ENCODE peak calls at places on chromosome 19, in six cellular contexts. N, A, R, V, D and C are unnamed samples.

GRCh38 chr19:10797078-10797477 is 38.9 kb downstream of the TMED1 start:
- DNase-seq in N (no peak), A (peak), R (no peak), V (no peak), D (no peak), C (no peak)

GRCh38 chr19:18057557-18057956 is 29.2 kb downstream of the IL12RB1 start:
- DNase-seq in N (peak), A (no peak), R (no peak), V (no peak), D (no peak), C (no peak)

GRCh38 chr19:38830039-38830733 is 1.4 kb downstream of the ECH1 start:
- DNase-seq in N (peak), A (no peak), R (no peak), V (peak), D (no peak), C (no peak)

GRCh38 chr19:5154129-5154798 is 185.4 kb downstream of the KDM4B start:
- DNase-seq in N (peak), A (no peak), R (no peak), V (no peak), D (no peak), C (no peak)

GRCh38 chr19:55368701-55369563 is 1.3 kb downstream of the IL11 start:
- DNase-seq in N (no peak), A (no peak), R (no peak), V (peak), D (no peak), C (peak)

GRCh38 chr19:56383826-56384605 is 9.3 kb downstream of the ZNF582 start:
- DNase-seq in N (no peak), A (no peak), R (no peak), V (peak), D (no peak), C (no peak)

GRCh38 chr19:6378498-6378897 is 2.8 kb upstream of the PSPN start:
- DNase-seq in N (no peak), A (no peak), R (no peak), V (no peak), D (no peak), C (no peak)

GRCh38 chr19:17513801-17514200 is 2.4 kb downstream of the PGLS start:
- DNase-seq in N (no peak), A (no peak), R (no peak), V (no peak), D (no peak), C (no peak)

GRCh38 chr19:54162241-54162805 is 2.8 kb upstream of the LENG1 start:
- DNase-seq in N (peak), A (peak), R (no peak), V (peak), D (no peak), C (peak)

GRCh38 chr19:19227217-19227616 is 15.5 kb downstream of the NCAN start:
- DNase-seq in N (no peak), A (no peak), R (no peak), V (no peak), D (no peak), C (no peak)

GRCh38 chr19:36258028-36258875 is 43.3 kb downstream of the ZNF146 start:
- DNase-seq in N (no peak), A (no peak), R (no peak), V (no peak), D (no peak), C (no peak)

GRCh38 chr19:48795855-48796142 is 15.0 kb downstream of the BCAT2 start:
- DNase-seq in N (no peak), A (no peak), R (no peak), V (no peak), D (no peak), C (no peak)

GRCh38 chr19:17881701-17882100 is 10.0 kb downstream of the SLC5A5 start:
- DNase-seq in N (no peak), A (no peak), R (no peak), V (no peak), D (no peak), C (no peak)

GRCh38 chr19:55461974-55462628 is 659 bp upstream of the ISOC2 start:
- DNase-seq in N (peak), A (no peak), R (no peak), V (peak), D (no peak), C (no peak)

GRCh38 chr19:57078802-57079201 is 41.0 kb upstream of the USP29 start:
- DNase-seq in N (no peak), A (no peak), R (no peak), V (no peak), D (no peak), C (no peak)

GRCh38 chr19:37572203-37572602 is 22.4 kb downstream of the ZNF571 start:
- DNase-seq in N (peak), A (no peak), R (no peak), V (peak), D (no peak), C (no peak)

GRCh38 chr19:22612316-22612715 is 21.8 kb upstream of the ZNF492 start:
- DNase-seq in N (no peak), A (no peak), R (no peak), V (no peak), D (no peak), C (no peak)

GRCh38 chr19:54317108-54317964 is 4.4 kb upstream of the LILRA5 start:
- DNase-seq in N (no peak), A (no peak), R (no peak), V (no peak), D (no peak), C (no peak)

GRCh38 chr19:50725218-50725931 is 2.2 kb downstream of the CLEC11A start:
- DNase-seq in N (no peak), A (no peak), R (no peak), V (no peak), D (no peak), C (no peak)

GRCh38 chr19:1105873-1106840 is 2.4 kb downstream of the GPX4 start:
- DNase-seq in N (no peak), A (no peak), R (no peak), V (no peak), D (no peak), C (no peak)

GRCh38 chr19:1106841-1107654 is 3.3 kb downstream of the GPX4 start:
- DNase-seq in N (peak), A (no peak), R (no peak), V (peak), D (no peak), C (no peak)

GRCh38 chr19:32909257-32909656 is 39.7 kb upstream of the SLC7A9 start:
- DNase-seq in N (no peak), A (no peak), R (no peak), V (no peak), D (no peak), C (no peak)

GRCh38 chr19:32976223-32976805 is 4.3 kb downstream of the FAAP24 start:
- DNase-seq in N (peak), A (peak), R (peak), V (peak), D (peak), C (peak)

GRCh38 chr19:32129141-32129540 is 216.3 kb upstream of the ZNF507 start:
- DNase-seq in N (no peak), A (no peak), R (no peak), V (no peak), D (no peak), C (no peak)

GRCh38 chr19:18167975-18168645 is 5.5 kb upstream of the IFI30 start:
- DNase-seq in N (peak), A (peak), R (no peak), V (peak), D (no peak), C (no peak)

GRCh38 chr19:8615813-8616596 is 5.5 kb upstream of the ADAMTS10 start:
- DNase-seq in N (peak), A (peak), R (no peak), V (peak), D (no peak), C (peak)

GRCh38 chr19:54418930-54419800 is 3.9 kb downstream of the TTYH1 start:
- DNase-seq in N (no peak), A (no peak), R (no peak), V (no peak), D (no peak), C (no peak)

GRCh38 chr19:2428756-2429711 is 1.6 kb upstream of the TIMM13 start:
- DNase-seq in N (no peak), A (no peak), R (no peak), V (no peak), D (no peak), C (no peak)

GRCh38 chr19:10981496-10981895 is 20.7 kb downstream of the SMARCA4 start:
- DNase-seq in N (peak), A (no peak), R (no peak), V (peak), D (no peak), C (no peak)

GRCh38 chr19:42360787-42361544 is 29.1 kb downstream of the CNFN start:
- DNase-seq in N (no peak), A (no peak), R (no peak), V (no peak), D (no peak), C (no peak)

GRCh38 chr19:19263886-19264487 is 9.1 kb downstream of the TM6SF2 start:
- DNase-seq in N (no peak), A (no peak), R (no peak), V (no peak), D (no peak), C (no peak)

DNA sequence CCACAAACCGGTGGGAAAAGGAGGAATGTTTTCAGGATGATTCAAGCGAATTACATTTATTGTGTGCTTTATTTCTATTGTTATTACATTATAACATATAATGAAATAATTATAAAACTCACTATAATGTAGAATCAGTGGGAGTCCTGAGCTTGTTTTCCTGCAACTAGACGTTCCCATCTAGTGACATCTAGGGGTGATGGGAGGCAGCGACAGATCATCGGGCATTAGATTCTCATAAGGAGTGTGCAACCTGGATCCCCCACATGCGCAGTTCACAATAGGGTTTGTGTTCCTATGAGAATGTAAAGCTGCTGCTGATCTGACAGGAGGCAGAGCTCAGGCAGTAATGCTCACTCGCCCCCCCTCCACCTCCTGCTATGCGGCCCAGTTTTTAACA is 54.5 kb downstream of the SPTBN4 start:
- DNase-seq in N (peak), A (no peak), R (peak), V (peak), D (no peak), C (no peak)
- TF ChIP-seq CTCF in N (peak), A (no peak), R (peak), V (peak), D (peak), C (no peak)

GRCh38 chr19:14950421-14950820 is 9.1 kb downstream of the OR7C2 start:
- DNase-seq in N (no peak), A (no peak), R (no peak), V (no peak), D (no peak), C (no peak)
- TF ChIP-seq CTCF in N (no peak), A (no peak), R (no peak), V (no peak), D (no peak), C (no peak)

DNA sequence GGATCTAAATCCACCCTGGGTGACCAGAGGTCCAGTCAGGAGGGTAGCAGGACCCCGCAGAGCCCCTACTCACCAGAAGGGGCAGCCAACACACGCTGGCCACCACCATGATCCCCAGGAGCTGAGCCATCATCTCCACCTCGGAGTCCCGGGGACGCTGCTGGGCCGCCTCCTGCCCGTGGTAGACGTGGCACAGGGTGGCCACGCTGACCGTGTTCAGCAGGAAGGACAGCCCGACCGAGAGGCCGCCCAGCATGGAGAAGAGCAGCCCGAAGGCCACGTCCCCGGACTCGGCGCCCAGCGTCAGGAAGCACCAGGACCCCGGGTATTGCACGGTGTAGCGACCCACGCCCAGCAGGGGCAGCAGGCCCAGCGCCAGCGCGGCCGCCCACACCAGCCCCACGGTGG is 6.9 kb downstream of the TBXA2R start:
- DNase-seq in N (no peak), A (no peak), R (no peak), V (no peak), D (no peak), C (no peak)
- TF ChIP-seq CTCF in N (peak), A (no peak), R (no peak), V (peak), D (peak), C (no peak)

GRCh38 chr19:13840751-13841338 is 36.1 kb upstream of the NANOS3 start:
- DNase-seq in N (no peak), A (no peak), R (no peak), V (no peak), D (no peak), C (no peak)

GRCh38 chr19:13843104-13843921 is 33.6 kb upstream of the NANOS3 start:
- DNase-seq in N (no peak), A (no peak), R (no peak), V (peak), D (no peak), C (no peak)

GRCh38 chr19:13841339-13842293 is 35.3 kb upstream of the NANOS3 start:
- DNase-seq in N (no peak), A (no peak), R (no peak), V (no peak), D (no peak), C (no peak)

GRCh38 chr19:13844130-13844631 is 32.8 kb upstream of the NANOS3 start:
- DNase-seq in N (no peak), A (no peak), R (no peak), V (no peak), D (no peak), C (no peak)

GRCh38 chr19:13842294-13843103 is 34.4 kb upstream of the NANOS3 start:
- DNase-seq in N (peak), A (peak), R (no peak), V (peak), D (no peak), C (no peak)
- TF ChIP-seq CTCF in N (no peak), A (no peak), R (no peak), V (no peak), D (no peak), C (no peak)

GRCh38 chr19:52963229-52963760 is 614 bp upstream of the ZNF816 start:
- DNase-seq in N (no peak), A (peak), R (no peak), V (no peak), D (no peak), C (peak)
- TF ChIP-seq CTCF in N (no peak), A (no peak), R (no peak), V (no peak), D (no peak), C (no peak)

GRCh38 chr19:34179066-34179465 is 6.8 kb downstream of the LSM14A start:
- DNase-seq in N (no peak), A (no peak), R (no peak), V (no peak), D (no peak), C (no peak)

GRCh38 chr19:34182125-34182524 is 9.8 kb downstream of the LSM14A start:
- DNase-seq in N (no peak), A (no peak), R (no peak), V (no peak), D (no peak), C (no peak)

GRCh38 chr19:34181111-34181864 is 9.0 kb downstream of the LSM14A start:
- DNase-seq in N (no peak), A (no peak), R (no peak), V (no peak), D (no peak), C (no peak)

GRCh38 chr19:34180709-34181108 is 8.4 kb downstream of the LSM14A start:
- DNase-seq in N (no peak), A (no peak), R (no peak), V (no peak), D (no peak), C (no peak)

DNA sequence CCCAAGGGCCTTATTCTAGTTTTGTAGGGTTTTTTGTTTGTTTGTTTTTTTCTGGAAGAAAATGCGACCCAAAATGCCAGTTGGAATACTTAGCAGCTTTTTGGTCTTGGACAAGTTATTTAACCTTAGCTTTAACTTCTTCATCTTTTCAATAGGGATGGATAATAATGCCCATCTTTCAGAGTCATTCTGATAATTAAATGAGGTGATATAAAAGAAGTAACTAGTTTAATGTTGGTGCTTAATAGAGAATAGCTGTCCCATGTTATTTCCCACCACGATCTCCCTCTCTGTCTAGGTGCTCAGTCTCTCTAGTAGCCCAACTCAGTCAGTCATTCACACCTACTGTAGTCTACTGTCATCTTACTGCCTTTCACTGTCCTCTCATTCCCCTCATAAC is 8.0 kb downstream of the LSM14A start:
- DNase-seq in N (no peak), A (no peak), R (no peak), V (no peak), D (no peak), C (no peak)
- TF ChIP-seq CTCF in N (no peak), A (no peak), R (no peak), V (no peak), D (no peak), C (no peak)